ENCODE peak calls at places on chromosomes 5 and 9, in six cellular contexts. Q is AG10803; M is foreskin fibroblast; T is fibroblast of villous mesenchyme; O is IMR-90; F is effector CD4-positive, alpha-beta T cell. L is an unnamed sample.

GRCh38 chr9:110880123-110880522 is 158.1 kb downstream of the LPAR1 start:
- DNase-seq in F (no peak), T (peak; percentile 94), Q (peak; percentile 92), O (peak; percentile 91), M (peak; percentile 90), L (peak; percentile 88)

GRCh38 chr5:76180817-76181805 is 97.9 kb downstream of the SV2C start:
- DNase-seq in Q (no peak), F (no peak), O (no peak), T (no peak), M (no peak), L (no peak)

GRCh38 chr5:135535820-135536801 is at the start of gene NEUROG1:
- DNase-seq in M (no peak), O (no peak), F (no peak), T (no peak), Q (no peak), L (no peak)

GRCh38 chr5:121668635-121669034 is 183.0 kb upstream of the FTMT start:
- DNase-seq in Q (no peak), O (no peak), M (peak; percentile 2), F (no peak), T (no peak), L (no peak)

GRCh38 chr5:99061711-99062110 is 132.9 kb upstream of the CHD1 start:
- DNase-seq in T (peak; percentile 24), M (peak; percentile 83), O (peak; percentile 72), Q (peak; percentile 76), F (no peak), L (peak; percentile 59)

GRCh38 chr5:105034335-105034734 is 1471.7 kb upstream of the NUDT12 start:
- DNase-seq in O (no peak), M (peak; percentile 1), Q (no peak), T (peak; percentile 2), F (no peak), L (no peak)

GRCh38 chr9:134895103-134895502 is 14.5 kb downstream of the FCN2 start:
- DNase-seq in M (peak; percentile 27), Q (no peak), T (no peak), O (peak; percentile 12), F (no peak), L (peak; percentile 40)

GRCh38 chr5:159337291-159337974 is 7.1 kb upstream of the IL12B start:
- DNase-seq in M (peak; percentile 65), Q (peak; percentile 62), T (peak; percentile 63), O (peak; percentile 73), F (peak; percentile 16), L (peak; percentile 80)

GRCh38 chr5:10090074-10090473 is 159.6 kb downstream of the ATPSCKMT start:
- DNase-seq in Q (no peak), O (no peak), M (no peak), F (no peak), T (no peak), L (no peak)

GRCh38 chr5:39476466-39477215 is 51.9 kb upstream of the DAB2 start:
- DNase-seq in F (no peak), O (peak; percentile 86), Q (peak; percentile 94), M (peak; percentile 86), T (peak; percentile 56), L (peak; percentile 94)

GRCh38 chr5:154081246-154081645 is 42.5 kb downstream of the MFAP3 start:
- DNase-seq in T (no peak), O (no peak), F (no peak), Q (no peak), M (no peak), L (no peak)

GRCh38 chr9:125133403-125134316 is 9.7 kb downstream of the SCAI start:
- DNase-seq in M (no peak), F (no peak), O (peak; percentile 30), Q (no peak), T (peak; percentile 17), L (no peak)

GRCh38 chr5:113269023-113269997 is 165.5 kb downstream of the TSSK1B start:
- DNase-seq in O (no peak), Q (no peak), M (no peak), T (no peak), F (no peak), L (no peak)

GRCh38 chr9:126126012-126126411 is 200.6 kb upstream of the MVB12B start:
- DNase-seq in M (no peak), Q (no peak), T (no peak), F (no peak), O (no peak), L (no peak)

GRCh38 chr9:113638916-113639315 is 175.4 kb downstream of the RGS3 start:
- DNase-seq in F (no peak), O (no peak), M (no peak), Q (no peak), T (no peak), L (no peak)

GRCh38 chr9:95140821-95141220 is 176.7 kb downstream of the FANCC start:
- DNase-seq in F (no peak), Q (no peak), T (peak; percentile 24), M (no peak), O (no peak), L (no peak)

GRCh38 chr5:56449071-56449470 is 215.9 kb upstream of the ANKRD55 start:
- DNase-seq in O (no peak), Q (peak; percentile 41), F (no peak), T (no peak), M (peak; percentile 24), L (no peak)

GRCh38 chr5:94174748-94175411 is 433.5 kb upstream of the POU5F2 start:
- DNase-seq in Q (peak; percentile 50), M (peak; percentile 83), F (no peak), T (no peak), O (peak; percentile 69), L (peak; percentile 13)

GRCh38 chr9:91207481-91207888 is 154.2 kb downstream of the AUH start:
- DNase-seq in F (no peak), O (peak; percentile 88), M (peak; percentile 72), T (peak; percentile 86), Q (no peak), L (peak; percentile 64)

GRCh38 chr9:21102311-21102710 is 24.6 kb upstream of the IFNB1 start:
- DNase-seq in M (peak; percentile 73), Q (peak; percentile 42), O (peak; percentile 30), T (no peak), F (no peak), L (peak; percentile 5)

GRCh38 chr9:3740690-3741419 is 215.1 kb upstream of the RFX3 start:
- DNase-seq in Q (peak; percentile 39), T (no peak), M (peak; percentile 24), O (peak; percentile 10), F (no peak), L (no peak)

GRCh38 chr9:125750656-125751035 is 3.5 kb downstream of the PBX3 start:
- DNase-seq in Q (no peak), F (no peak), O (no peak), T (no peak), M (no peak), L (peak; percentile 35)

GRCh38 chr5:158899792-158900191 is 199.9 kb downstream of the EBF1 start:
- DNase-seq in M (peak; percentile 92), O (no peak), Q (peak; percentile 89), T (peak; percentile 29), F (no peak), L (peak; percentile 29)

GRCh38 chr9:136292591-136293448 is 11.1 kb downstream of the CCDC187 start:
- DNase-seq in F (no peak), M (no peak), Q (no peak), O (no peak), T (no peak), L (no peak)

GRCh38 chr5:176131771-176132170 is 106.5 kb upstream of the SIMC1 start:
- DNase-seq in Q (no peak), T (no peak), M (no peak), F (no peak), O (no peak), L (no peak)